ENCODE peak calls at places on chromosomes 12 and 14, in six cellular contexts. One of them, this sample, is unnamed.

GRCh38 chr12:22525426-22525825 is 18.9 kb downstream of the C2CD5 start:
- DNase-seq in GM10248: no peak
- DNase-seq in smooth muscle cell of the brain vasculature: no peak
- DNase-seq in choroid plexus epithelial cell: peak
- DNase-seq in HT-29: no peak
- DNase-seq in nucleus accumbens: no peak
- DNase-seq in this sample: no peak

GRCh38 chr14:100788517-100789365 is 37.2 kb upstream of the MEG3 start:
- DNase-seq in GM10248: no peak
- DNase-seq in smooth muscle cell of the brain vasculature: no peak
- DNase-seq in choroid plexus epithelial cell: no peak
- DNase-seq in HT-29: no peak
- DNase-seq in nucleus accumbens: no peak
- DNase-seq in this sample: no peak

GRCh38 chr14:41605550-41606248 is 977 bp upstream of the LRFN5 start:
- DNase-seq in GM10248: no peak
- DNase-seq in smooth muscle cell of the brain vasculature: peak
- DNase-seq in choroid plexus epithelial cell: peak
- DNase-seq in HT-29: no peak
- DNase-seq in nucleus accumbens: peak
- DNase-seq in this sample: no peak

GRCh38 chr12:32161040-32161439 is 54.4 kb downstream of the BICD1 start:
- DNase-seq in GM10248: no peak
- DNase-seq in smooth muscle cell of the brain vasculature: no peak
- DNase-seq in choroid plexus epithelial cell: no peak
- DNase-seq in HT-29: no peak
- DNase-seq in nucleus accumbens: no peak
- DNase-seq in this sample: no peak

GRCh38 chr12:85835810-85836715 is at the start of gene RASSF9:
- DNase-seq in GM10248: no peak
- DNase-seq in smooth muscle cell of the brain vasculature: peak
- DNase-seq in choroid plexus epithelial cell: peak
- DNase-seq in HT-29: peak
- DNase-seq in nucleus accumbens: no peak
- DNase-seq in this sample: no peak

GRCh38 chr12:104478396-104479140 is 21.8 kb downstream of the CHST11 start:
- DNase-seq in GM10248: peak
- DNase-seq in smooth muscle cell of the brain vasculature: no peak
- DNase-seq in choroid plexus epithelial cell: peak
- DNase-seq in HT-29: no peak
- DNase-seq in nucleus accumbens: no peak
- DNase-seq in this sample: no peak

GRCh38 chr14:75832621-75833297 is 149.0 kb downstream of the TGFB3 start:
- DNase-seq in GM10248: no peak
- DNase-seq in smooth muscle cell of the brain vasculature: no peak
- DNase-seq in choroid plexus epithelial cell: peak
- DNase-seq in HT-29: peak
- DNase-seq in nucleus accumbens: no peak
- DNase-seq in this sample: no peak

GRCh38 chr12:121299662-121300061 is 3.2 kb upstream of the CAMKK2 start:
- DNase-seq in GM10248: no peak
- DNase-seq in smooth muscle cell of the brain vasculature: no peak
- DNase-seq in choroid plexus epithelial cell: no peak
- DNase-seq in HT-29: no peak
- DNase-seq in nucleus accumbens: no peak
- DNase-seq in this sample: no peak

GRCh38 chr12:50558970-50559369 is 54.2 kb downstream of the DIP2B start:
- DNase-seq in GM10248: no peak
- DNase-seq in smooth muscle cell of the brain vasculature: no peak
- DNase-seq in choroid plexus epithelial cell: no peak
- DNase-seq in HT-29: no peak
- DNase-seq in nucleus accumbens: no peak
- DNase-seq in this sample: no peak

GRCh38 chr12:20452496-20452895 is 84.2 kb downstream of the PDE3A start:
- DNase-seq in GM10248: no peak
- DNase-seq in smooth muscle cell of the brain vasculature: no peak
- DNase-seq in choroid plexus epithelial cell: no peak
- DNase-seq in HT-29: no peak
- DNase-seq in nucleus accumbens: no peak
- DNase-seq in this sample: no peak

GRCh38 chr14:58307597-58308316 is 9.4 kb downstream of the ARID4A start:
- DNase-seq in GM10248: no peak
- DNase-seq in smooth muscle cell of the brain vasculature: no peak
- DNase-seq in choroid plexus epithelial cell: no peak
- DNase-seq in HT-29: no peak
- DNase-seq in nucleus accumbens: no peak
- DNase-seq in this sample: no peak

GRCh38 chr12:53748072-53748840 is 3.5 kb downstream of the CISTR start:
- DNase-seq in GM10248: no peak
- DNase-seq in smooth muscle cell of the brain vasculature: no peak
- DNase-seq in choroid plexus epithelial cell: no peak
- DNase-seq in HT-29: no peak
- DNase-seq in nucleus accumbens: no peak
- DNase-seq in this sample: no peak

GRCh38 chr14:52055215-52055614 is 13.6 kb downstream of the NID2 start:
- DNase-seq in GM10248: no peak
- DNase-seq in smooth muscle cell of the brain vasculature: no peak
- DNase-seq in choroid plexus epithelial cell: no peak
- DNase-seq in HT-29: no peak
- DNase-seq in nucleus accumbens: no peak
- DNase-seq in this sample: no peak

GRCh38 chr14:100149789-100150611 is 9.4 kb downstream of the DEGS2 start:
- DNase-seq in GM10248: no peak
- DNase-seq in smooth muscle cell of the brain vasculature: no peak
- DNase-seq in choroid plexus epithelial cell: no peak
- DNase-seq in HT-29: peak
- DNase-seq in nucleus accumbens: no peak
- DNase-seq in this sample: no peak

GRCh38 chr14:94355191-94355794 is 32.2 kb upstream of the SERPINA6 start:
- DNase-seq in GM10248: peak
- DNase-seq in smooth muscle cell of the brain vasculature: peak
- DNase-seq in choroid plexus epithelial cell: peak
- DNase-seq in HT-29: no peak
- DNase-seq in nucleus accumbens: peak
- DNase-seq in this sample: no peak

GRCh38 chr14:89340200-89340667 is 76.8 kb downstream of the FOXN3 start:
- DNase-seq in GM10248: no peak
- DNase-seq in smooth muscle cell of the brain vasculature: no peak
- DNase-seq in choroid plexus epithelial cell: peak
- DNase-seq in HT-29: no peak
- DNase-seq in nucleus accumbens: no peak
- DNase-seq in this sample: no peak

GRCh38 chr12:106108187-106108816 is 30.5 kb downstream of the NUAK1 start:
- DNase-seq in GM10248: no peak
- DNase-seq in smooth muscle cell of the brain vasculature: no peak
- DNase-seq in choroid plexus epithelial cell: peak
- DNase-seq in HT-29: no peak
- DNase-seq in nucleus accumbens: no peak
- DNase-seq in this sample: no peak

GRCh38 chr12:10982244-10982643 is 4.5 kb downstream of the TAS2R50 start:
- DNase-seq in GM10248: no peak
- DNase-seq in smooth muscle cell of the brain vasculature: no peak
- DNase-seq in choroid plexus epithelial cell: no peak
- DNase-seq in HT-29: no peak
- DNase-seq in nucleus accumbens: no peak
- DNase-seq in this sample: no peak

GRCh38 chr14:98726585-98727405 is 545.2 kb downstream of the BCL11B start:
- DNase-seq in GM10248: no peak
- DNase-seq in smooth muscle cell of the brain vasculature: no peak
- DNase-seq in choroid plexus epithelial cell: no peak
- DNase-seq in HT-29: no peak
- DNase-seq in nucleus accumbens: no peak
- DNase-seq in this sample: no peak

GRCh38 chr14:99155173-99155777 is 116.7 kb downstream of the BCL11B start:
- DNase-seq in GM10248: no peak
- DNase-seq in smooth muscle cell of the brain vasculature: no peak
- DNase-seq in choroid plexus epithelial cell: no peak
- DNase-seq in HT-29: no peak
- DNase-seq in nucleus accumbens: no peak
- DNase-seq in this sample: no peak

GRCh38 chr14:34034447-34035176 is 83.7 kb upstream of the EGLN3 start:
- DNase-seq in GM10248: no peak
- DNase-seq in smooth muscle cell of the brain vasculature: no peak
- DNase-seq in choroid plexus epithelial cell: no peak
- DNase-seq in HT-29: no peak
- DNase-seq in nucleus accumbens: no peak
- DNase-seq in this sample: no peak

GRCh38 chr12:68453876-68454275 is 121.7 kb upstream of the MDM1 start:
- DNase-seq in GM10248: no peak
- DNase-seq in smooth muscle cell of the brain vasculature: no peak
- DNase-seq in choroid plexus epithelial cell: peak
- DNase-seq in HT-29: no peak
- DNase-seq in nucleus accumbens: no peak
- DNase-seq in this sample: no peak

GRCh38 chr14:74663884-74664283 is 49.0 kb downstream of the AREL1 start:
- DNase-seq in GM10248: no peak
- DNase-seq in smooth muscle cell of the brain vasculature: no peak
- DNase-seq in choroid plexus epithelial cell: no peak
- DNase-seq in HT-29: no peak
- DNase-seq in nucleus accumbens: no peak
- DNase-seq in this sample: no peak

GRCh38 chr12:5946388-5946787 is 1.3 kb upstream of the ANO2 start:
- DNase-seq in GM10248: no peak
- DNase-seq in smooth muscle cell of the brain vasculature: no peak
- DNase-seq in choroid plexus epithelial cell: no peak
- DNase-seq in HT-29: no peak
- DNase-seq in nucleus accumbens: no peak
- DNase-seq in this sample: no peak

GRCh38 chr14:91888641-91889476 is 21.5 kb upstream of the TC2N start:
- DNase-seq in GM10248: no peak
- DNase-seq in smooth muscle cell of the brain vasculature: no peak
- DNase-seq in choroid plexus epithelial cell: no peak
- DNase-seq in HT-29: no peak
- DNase-seq in nucleus accumbens: peak
- DNase-seq in this sample: no peak

GRCh38 chr12:96749978-96750377 is 157.1 kb upstream of the NEDD1 start:
- DNase-seq in GM10248: no peak
- DNase-seq in smooth muscle cell of the brain vasculature: no peak
- DNase-seq in choroid plexus epithelial cell: no peak
- DNase-seq in HT-29: no peak
- DNase-seq in nucleus accumbens: no peak
- DNase-seq in this sample: no peak

This sample was measured in stimulated activated naive CD4-positive, alpha-beta T cell treated with Interleukin-2 at 50 U/mL for 16 hours.